ENCODE peak calls at places on chromosomes 1 and 21, in nine cellular contexts. One of them, this sample, is unnamed.

GRCh38 chr1:101055623-101056022 is 30.0 kb upstream of the DPH5 start:
- DNase-seq in thoracic aorta: no peak
- DNase-seq in upper lobe of right lung: no peak
- DNase-seq in NCI-H2081: no peak
- DNase-seq in activated T-helper 1 cell treated with anti-CD3 and anti-CD28 coated beads, Interleukin-12 subunit alpha, Interleukin-12 subunit beta, Interleukin-2, Interleukin-4 antibody, amounts not matched to agents 30 ng/mL and 10 ng/mL and 1 ng/mL, durations not matched to agents 14 hours and 24 hours and 36 hours: no peak
- DNase-seq in thyroid gland: no peak
- DNase-seq in PC-9: no peak
- DNase-seq in SW480: no peak
- DNase-seq in H7: no peak
- DNase-seq in this sample: no peak

GRCh38 chr1:6690186-6690585 is 11.4 kb downstream of the DNAJC11 start:
- DNase-seq in thoracic aorta: no peak
- DNase-seq in NCI-H2081: no peak
- DNase-seq in SW480: no peak
- DNase-seq in H7: no peak
- DNase-seq in thyroid gland: no peak
- DNase-seq in activated T-helper 1 cell treated with anti-CD3 and anti-CD28 coated beads, Interleukin-12 subunit alpha, Interleukin-12 subunit beta, Interleukin-2, Interleukin-4 antibody, amounts not matched to agents 30 ng/mL and 10 ng/mL and 1 ng/mL, durations not matched to agents 14 hours and 24 hours and 36 hours: no peak
- DNase-seq in PC-9: no peak
- DNase-seq in upper lobe of right lung: no peak
- DNase-seq in this sample: no peak

GRCh38 chr21:28799926-28800325 is 192.8 kb downstream of the LTN1 start:
- DNase-seq in thoracic aorta: no peak
- DNase-seq in activated T-helper 1 cell treated with anti-CD3 and anti-CD28 coated beads, Interleukin-12 subunit alpha, Interleukin-12 subunit beta, Interleukin-2, Interleukin-4 antibody, amounts not matched to agents 30 ng/mL and 10 ng/mL and 1 ng/mL, durations not matched to agents 14 hours and 24 hours and 36 hours: no peak
- DNase-seq in SW480: no peak
- DNase-seq in H7: no peak
- DNase-seq in PC-9: no peak
- DNase-seq in upper lobe of right lung: no peak
- DNase-seq in thyroid gland: no peak
- DNase-seq in NCI-H2081: no peak
- DNase-seq in this sample: no peak

GRCh38 chr1:54993140-54993539 is 5.6 kb upstream of the BSND start:
- DNase-seq in thoracic aorta: no peak
- DNase-seq in SW480: no peak
- DNase-seq in activated T-helper 1 cell treated with anti-CD3 and anti-CD28 coated beads, Interleukin-12 subunit alpha, Interleukin-12 subunit beta, Interleukin-2, Interleukin-4 antibody, amounts not matched to agents 30 ng/mL and 10 ng/mL and 1 ng/mL, durations not matched to agents 14 hours and 24 hours and 36 hours: no peak
- DNase-seq in H7: no peak
- DNase-seq in upper lobe of right lung: no peak
- DNase-seq in NCI-H2081: no peak
- DNase-seq in PC-9: no peak
- DNase-seq in thyroid gland: no peak
- DNase-seq in this sample: no peak

GRCh38 chr21:33403128-33403785 is at the start of gene IFNGR2:
- DNase-seq in H7: peak; percentile 92
- DNase-seq in NCI-H2081: no peak
- DNase-seq in activated T-helper 1 cell treated with anti-CD3 and anti-CD28 coated beads, Interleukin-12 subunit alpha, Interleukin-12 subunit beta, Interleukin-2, Interleukin-4 antibody, amounts not matched to agents 30 ng/mL and 10 ng/mL and 1 ng/mL, durations not matched to agents 14 hours and 24 hours and 36 hours: peak; percentile 10
- DNase-seq in SW480: no peak
- DNase-seq in thoracic aorta: no peak
- DNase-seq in upper lobe of right lung: peak; percentile 85
- DNase-seq in PC-9: peak; percentile 9
- DNase-seq in thyroid gland: peak; percentile 51
- DNase-seq in this sample: no peak

GRCh38 chr21:35111531-35111930 is 62.4 kb upstream of the RUNX1 start:
- DNase-seq in PC-9: peak; percentile 5
- DNase-seq in H7: no peak
- DNase-seq in activated T-helper 1 cell treated with anti-CD3 and anti-CD28 coated beads, Interleukin-12 subunit alpha, Interleukin-12 subunit beta, Interleukin-2, Interleukin-4 antibody, amounts not matched to agents 30 ng/mL and 10 ng/mL and 1 ng/mL, durations not matched to agents 14 hours and 24 hours and 36 hours: no peak
- DNase-seq in NCI-H2081: no peak
- DNase-seq in SW480: peak; percentile 45
- DNase-seq in thoracic aorta: no peak
- DNase-seq in upper lobe of right lung: no peak
- DNase-seq in thyroid gland: no peak
- DNase-seq in this sample: no peak

GRCh38 chr21:34369741-34370140 is 5.6 kb upstream of the SMIM11 start:
- DNase-seq in NCI-H2081: no peak
- DNase-seq in PC-9: no peak
- DNase-seq in thyroid gland: no peak
- DNase-seq in SW480: no peak
- DNase-seq in H7: no peak
- DNase-seq in upper lobe of right lung: no peak
- DNase-seq in activated T-helper 1 cell treated with anti-CD3 and anti-CD28 coated beads, Interleukin-12 subunit alpha, Interleukin-12 subunit beta, Interleukin-2, Interleukin-4 antibody, amounts not matched to agents 30 ng/mL and 10 ng/mL and 1 ng/mL, durations not matched to agents 14 hours and 24 hours and 36 hours: no peak
- DNase-seq in thoracic aorta: no peak
- DNase-seq in this sample: no peak

GRCh38 chr1:185358957-185359356 is 41.9 kb upstream of the IVNS1ABP start:
- DNase-seq in SW480: no peak
- DNase-seq in NCI-H2081: no peak
- DNase-seq in H7: no peak
- DNase-seq in thyroid gland: no peak
- DNase-seq in activated T-helper 1 cell treated with anti-CD3 and anti-CD28 coated beads, Interleukin-12 subunit alpha, Interleukin-12 subunit beta, Interleukin-2, Interleukin-4 antibody, amounts not matched to agents 30 ng/mL and 10 ng/mL and 1 ng/mL, durations not matched to agents 14 hours and 24 hours and 36 hours: no peak
- DNase-seq in thoracic aorta: no peak
- DNase-seq in upper lobe of right lung: no peak
- DNase-seq in PC-9: no peak
- DNase-seq in this sample: no peak

GRCh38 chr1:229848762-229849677 is 218.0 kb upstream of the GALNT2 start:
- DNase-seq in NCI-H2081: peak; percentile 27
- DNase-seq in H7: peak; percentile 67
- DNase-seq in activated T-helper 1 cell treated with anti-CD3 and anti-CD28 coated beads, Interleukin-12 subunit alpha, Interleukin-12 subunit beta, Interleukin-2, Interleukin-4 antibody, amounts not matched to agents 30 ng/mL and 10 ng/mL and 1 ng/mL, durations not matched to agents 14 hours and 24 hours and 36 hours: no peak
- DNase-seq in thyroid gland: no peak
- DNase-seq in thoracic aorta: no peak
- DNase-seq in SW480: peak; percentile 32
- DNase-seq in PC-9: peak; percentile 8
- DNase-seq in upper lobe of right lung: no peak
- DNase-seq in this sample: peak; percentile 38

GRCh38 chr1:58345215-58346075 is 201.1 kb downstream of the OMA1 start:
- DNase-seq in H7: no peak
- DNase-seq in activated T-helper 1 cell treated with anti-CD3 and anti-CD28 coated beads, Interleukin-12 subunit alpha, Interleukin-12 subunit beta, Interleukin-2, Interleukin-4 antibody, amounts not matched to agents 30 ng/mL and 10 ng/mL and 1 ng/mL, durations not matched to agents 14 hours and 24 hours and 36 hours: no peak
- DNase-seq in thyroid gland: no peak
- DNase-seq in NCI-H2081: no peak
- DNase-seq in SW480: no peak
- DNase-seq in thoracic aorta: no peak
- DNase-seq in upper lobe of right lung: no peak
- DNase-seq in PC-9: no peak
- DNase-seq in this sample: no peak

GRCh38 chr1:180632326-180633088 is 685 bp downstream of the XPR1 start:
- DNase-seq in activated T-helper 1 cell treated with anti-CD3 and anti-CD28 coated beads, Interleukin-12 subunit alpha, Interleukin-12 subunit beta, Interleukin-2, Interleukin-4 antibody, amounts not matched to agents 30 ng/mL and 10 ng/mL and 1 ng/mL, durations not matched to agents 14 hours and 24 hours and 36 hours: peak; percentile 58
- DNase-seq in SW480: peak; percentile 24
- DNase-seq in NCI-H2081: peak; percentile 65
- DNase-seq in PC-9: no peak
- DNase-seq in thoracic aorta: no peak
- DNase-seq in H7: peak; percentile 84
- DNase-seq in thyroid gland: peak; percentile 74
- DNase-seq in upper lobe of right lung: peak; percentile 87
- DNase-seq in this sample: peak; percentile 32

GRCh38 chr1:112002525-112002924 is 13.1 kb upstream of the KCND3 start:
- DNase-seq in H7: no peak
- DNase-seq in upper lobe of right lung: no peak
- DNase-seq in PC-9: no peak
- DNase-seq in activated T-helper 1 cell treated with anti-CD3 and anti-CD28 coated beads, Interleukin-12 subunit alpha, Interleukin-12 subunit beta, Interleukin-2, Interleukin-4 antibody, amounts not matched to agents 30 ng/mL and 10 ng/mL and 1 ng/mL, durations not matched to agents 14 hours and 24 hours and 36 hours: no peak
- DNase-seq in SW480: no peak
- DNase-seq in thyroid gland: no peak
- DNase-seq in NCI-H2081: no peak
- DNase-seq in thoracic aorta: no peak
- DNase-seq in this sample: no peak

GRCh38 chr1:39110325-39110851 is 84.2 kb downstream of the NDUFS5 start:
- DNase-seq in upper lobe of right lung: no peak
- DNase-seq in activated T-helper 1 cell treated with anti-CD3 and anti-CD28 coated beads, Interleukin-12 subunit alpha, Interleukin-12 subunit beta, Interleukin-2, Interleukin-4 antibody, amounts not matched to agents 30 ng/mL and 10 ng/mL and 1 ng/mL, durations not matched to agents 14 hours and 24 hours and 36 hours: no peak
- DNase-seq in SW480: no peak
- DNase-seq in thoracic aorta: no peak
- DNase-seq in NCI-H2081: no peak
- DNase-seq in H7: no peak
- DNase-seq in PC-9: no peak
- DNase-seq in thyroid gland: peak; percentile 74
- DNase-seq in this sample: no peak

GRCh38 chr1:113792986-113793385 is 19.3 kb downstream of the RSBN1 start:
- DNase-seq in thoracic aorta: no peak
- DNase-seq in activated T-helper 1 cell treated with anti-CD3 and anti-CD28 coated beads, Interleukin-12 subunit alpha, Interleukin-12 subunit beta, Interleukin-2, Interleukin-4 antibody, amounts not matched to agents 30 ng/mL and 10 ng/mL and 1 ng/mL, durations not matched to agents 14 hours and 24 hours and 36 hours: no peak
- DNase-seq in H7: no peak
- DNase-seq in SW480: no peak
- DNase-seq in NCI-H2081: no peak
- DNase-seq in upper lobe of right lung: no peak
- DNase-seq in PC-9: no peak
- DNase-seq in thyroid gland: no peak
- DNase-seq in this sample: no peak

GRCh38 chr1:156437465-156437864 is 63.1 kb downstream of the MEF2D start:
- DNase-seq in H7: no peak
- DNase-seq in thyroid gland: no peak
- DNase-seq in PC-9: no peak
- DNase-seq in thoracic aorta: no peak
- DNase-seq in activated T-helper 1 cell treated with anti-CD3 and anti-CD28 coated beads, Interleukin-12 subunit alpha, Interleukin-12 subunit beta, Interleukin-2, Interleukin-4 antibody, amounts not matched to agents 30 ng/mL and 10 ng/mL and 1 ng/mL, durations not matched to agents 14 hours and 24 hours and 36 hours: no peak
- DNase-seq in NCI-H2081: no peak
- DNase-seq in SW480: no peak
- DNase-seq in upper lobe of right lung: no peak
- DNase-seq in this sample: no peak

GRCh38 chr1:28246427-28246832 is 10.5 kb downstream of the ATP5IF1 start:
- DNase-seq in thyroid gland: no peak
- DNase-seq in upper lobe of right lung: no peak
- DNase-seq in activated T-helper 1 cell treated with anti-CD3 and anti-CD28 coated beads, Interleukin-12 subunit alpha, Interleukin-12 subunit beta, Interleukin-2, Interleukin-4 antibody, amounts not matched to agents 30 ng/mL and 10 ng/mL and 1 ng/mL, durations not matched to agents 14 hours and 24 hours and 36 hours: peak; percentile 53
- DNase-seq in H7: no peak
- DNase-seq in thoracic aorta: no peak
- DNase-seq in SW480: peak; percentile 42
- DNase-seq in NCI-H2081: no peak
- DNase-seq in PC-9: peak; percentile 40
- DNase-seq in this sample: peak; percentile 78